ENCODE peak calls at places on chromosome 5, in five cellular contexts. One of them, this sample, is unnamed.
A peak's percentile ranks its signal among the peaks of the same experiment; 100 is the strongest.

GRCh38 chr5:87300176-87300575 is 32.5 kb downstream of the RASA1 start:
- DNase-seq in PC-9: no peak
- DNase-seq in mammary epithelial cell: no peak
- DNase-seq in Peyer's patch: no peak
- DNase-seq in CD4-positive, alpha-beta memory T cell: no peak
- DNase-seq in this sample: no peak

GRCh38 chr5:29161399-29161798 is 2032.1 kb upstream of the CDH6 start:
- DNase-seq in PC-9: no peak
- DNase-seq in mammary epithelial cell: no peak
- DNase-seq in Peyer's patch: no peak
- DNase-seq in CD4-positive, alpha-beta memory T cell: no peak
- DNase-seq in this sample: no peak

GRCh38 chr5:27217160-27217956 is 179.0 kb upstream of the CDH9 start:
- DNase-seq in PC-9: no peak
- DNase-seq in mammary epithelial cell: no peak
- DNase-seq in Peyer's patch: no peak
- DNase-seq in CD4-positive, alpha-beta memory T cell: no peak
- DNase-seq in this sample: no peak

GRCh38 chr5:76703707-76704106 is 12.2 kb upstream of the F2R start:
- DNase-seq in PC-9: no peak
- DNase-seq in mammary epithelial cell: no peak
- DNase-seq in Peyer's patch: no peak
- DNase-seq in CD4-positive, alpha-beta memory T cell: no peak
- DNase-seq in this sample: no peak

GRCh38 chr5:98774192-98775046 is 956 bp downstream of the RGMB start:
- DNase-seq in PC-9: peak; percentile 63
- DNase-seq in mammary epithelial cell: peak; percentile 70
- DNase-seq in Peyer's patch: peak; percentile 65
- DNase-seq in CD4-positive, alpha-beta memory T cell: peak; percentile 58
- DNase-seq in this sample: peak; percentile 56

GRCh38 chr5:119743927-119744326 is 114.6 kb downstream of the FAM170A start:
- DNase-seq in PC-9: peak; percentile 37
- DNase-seq in mammary epithelial cell: peak; percentile 53
- DNase-seq in Peyer's patch: no peak
- DNase-seq in CD4-positive, alpha-beta memory T cell: peak; percentile 11
- DNase-seq in this sample: no peak

GRCh38 chr5:84985148-84985547 is 600.5 kb upstream of the EDIL3 start:
- DNase-seq in PC-9: no peak
- DNase-seq in mammary epithelial cell: no peak
- DNase-seq in Peyer's patch: no peak
- DNase-seq in CD4-positive, alpha-beta memory T cell: no peak
- DNase-seq in this sample: no peak

GRCh38 chr5:55471468-55471867 is 63.3 kb downstream of the PLPP1 start:
- DNase-seq in PC-9: no peak
- DNase-seq in mammary epithelial cell: no peak
- DNase-seq in Peyer's patch: no peak
- DNase-seq in CD4-positive, alpha-beta memory T cell: no peak
- DNase-seq in this sample: no peak

GRCh38 chr5:24788829-24789509 is 144.2 kb upstream of the CDH10 start:
- DNase-seq in PC-9: peak; percentile 86
- DNase-seq in mammary epithelial cell: peak; percentile 63
- DNase-seq in Peyer's patch: no peak
- DNase-seq in CD4-positive, alpha-beta memory T cell: no peak
- DNase-seq in this sample: no peak

GRCh38 chr5:59673438-59674058 is 220.0 kb downstream of the PDE4D start:
- DNase-seq in PC-9: peak; percentile 61
- DNase-seq in mammary epithelial cell: peak; percentile 37
- DNase-seq in Peyer's patch: no peak
- DNase-seq in CD4-positive, alpha-beta memory T cell: peak; percentile 10
- DNase-seq in this sample: peak; percentile 17

GRCh38 chr5:103840600-103840999 is 278.0 kb upstream of the NUDT12 start:
- DNase-seq in PC-9: no peak
- DNase-seq in mammary epithelial cell: no peak
- DNase-seq in Peyer's patch: no peak
- DNase-seq in CD4-positive, alpha-beta memory T cell: no peak
- DNase-seq in this sample: no peak

GRCh38 chr5:106269252-106269843 is 1401.4 kb downstream of the EFNA5 start:
- DNase-seq in PC-9: no peak
- DNase-seq in mammary epithelial cell: peak; percentile 13
- DNase-seq in Peyer's patch: no peak
- DNase-seq in CD4-positive, alpha-beta memory T cell: no peak
- DNase-seq in this sample: no peak

GRCh38 chr5:52999357-52999949 is 10.3 kb downstream of the ITGA2 start:
- DNase-seq in PC-9: no peak
- DNase-seq in mammary epithelial cell: peak; percentile 37
- DNase-seq in Peyer's patch: no peak
- DNase-seq in CD4-positive, alpha-beta memory T cell: no peak
- DNase-seq in this sample: no peak

GRCh38 chr5:166672431-166672830 is 1619.0 kb upstream of the WWC1 start:
- DNase-seq in PC-9: no peak
- DNase-seq in mammary epithelial cell: no peak
- DNase-seq in Peyer's patch: no peak
- DNase-seq in CD4-positive, alpha-beta memory T cell: no peak
- DNase-seq in this sample: no peak

GRCh38 chr5:17445185-17445584 is 52.8 kb upstream of the TAF11L2 start:
- DNase-seq in PC-9: no peak
- DNase-seq in mammary epithelial cell: no peak
- DNase-seq in Peyer's patch: no peak
- DNase-seq in CD4-positive, alpha-beta memory T cell: no peak
- DNase-seq in this sample: no peak

GRCh38 chr5:156477196-156477595 is 150.2 kb downstream of the SGCD start:
- DNase-seq in PC-9: no peak
- DNase-seq in mammary epithelial cell: no peak
- DNase-seq in Peyer's patch: no peak
- DNase-seq in CD4-positive, alpha-beta memory T cell: no peak
- DNase-seq in this sample: no peak

GRCh38 chr5:118775790-118776499 is 212.4 kb downstream of the DTWD2 start:
- DNase-seq in PC-9: no peak
- DNase-seq in mammary epithelial cell: no peak
- DNase-seq in Peyer's patch: no peak
- DNase-seq in CD4-positive, alpha-beta memory T cell: no peak
- DNase-seq in this sample: no peak

GRCh38 chr5:6525910-6526309 is 77.3 kb downstream of the UBE2QL1 start:
- DNase-seq in PC-9: no peak
- DNase-seq in mammary epithelial cell: no peak
- DNase-seq in Peyer's patch: no peak
- DNase-seq in CD4-positive, alpha-beta memory T cell: no peak
- DNase-seq in this sample: no peak

GRCh38 chr5:80181618-80182211 is 74.1 kb downstream of the SERINC5 start:
- DNase-seq in PC-9: peak; percentile 97
- DNase-seq in mammary epithelial cell: peak; percentile 75
- DNase-seq in Peyer's patch: peak; percentile 74
- DNase-seq in CD4-positive, alpha-beta memory T cell: peak; percentile 81
- DNase-seq in this sample: peak; percentile 70

GRCh38 chr5:38321978-38322377 is 63.6 kb downstream of the EGFLAM start:
- DNase-seq in PC-9: peak; percentile 22
- DNase-seq in mammary epithelial cell: no peak
- DNase-seq in Peyer's patch: no peak
- DNase-seq in CD4-positive, alpha-beta memory T cell: no peak
- DNase-seq in this sample: no peak

GRCh38 chr5:163362806-163363788 is 74.3 kb upstream of the CCNG1 start:
- DNase-seq in PC-9: no peak
- DNase-seq in mammary epithelial cell: no peak
- DNase-seq in Peyer's patch: no peak
- DNase-seq in CD4-positive, alpha-beta memory T cell: no peak
- DNase-seq in this sample: no peak

GRCh38 chr5:80516826-80517225 is 28.9 kb downstream of the FAM151B start:
- DNase-seq in PC-9: peak; percentile 84
- DNase-seq in mammary epithelial cell: peak; percentile 97
- DNase-seq in Peyer's patch: no peak
- DNase-seq in CD4-positive, alpha-beta memory T cell: no peak
- DNase-seq in this sample: no peak

GRCh38 chr5:73126381-73126780 is 6.0 kb downstream of the TMEM171 start:
- DNase-seq in PC-9: no peak
- DNase-seq in mammary epithelial cell: no peak
- DNase-seq in Peyer's patch: no peak
- DNase-seq in CD4-positive, alpha-beta memory T cell: no peak
- DNase-seq in this sample: no peak

GRCh38 chr5:39503148-39503547 is 78.4 kb upstream of the DAB2 start:
- DNase-seq in PC-9: no peak
- DNase-seq in mammary epithelial cell: no peak
- DNase-seq in Peyer's patch: no peak
- DNase-seq in CD4-positive, alpha-beta memory T cell: no peak
- DNase-seq in this sample: no peak

GRCh38 chr5:8807636-8808035 is 738.2 kb downstream of the SEMA5A start:
- DNase-seq in PC-9: no peak
- DNase-seq in mammary epithelial cell: no peak
- DNase-seq in Peyer's patch: no peak
- DNase-seq in CD4-positive, alpha-beta memory T cell: no peak
- DNase-seq in this sample: no peak

GRCh38 chr5:124446125-124446524 is 300.3 kb downstream of the ZNF608 start:
- DNase-seq in PC-9: no peak
- DNase-seq in mammary epithelial cell: no peak
- DNase-seq in Peyer's patch: no peak
- DNase-seq in CD4-positive, alpha-beta memory T cell: no peak
- DNase-seq in this sample: no peak

GRCh38 chr5:10502578-10502977 is 60.9 kb downstream of the ROPN1L start:
- DNase-seq in PC-9: no peak
- DNase-seq in mammary epithelial cell: no peak
- DNase-seq in Peyer's patch: no peak
- DNase-seq in CD4-positive, alpha-beta memory T cell: no peak
- DNase-seq in this sample: no peak

GRCh38 chr5:93611900-93612898 is 29.2 kb downstream of the NR2F1 start:
- DNase-seq in PC-9: no peak
- DNase-seq in mammary epithelial cell: peak; percentile 12
- DNase-seq in Peyer's patch: no peak
- DNase-seq in CD4-positive, alpha-beta memory T cell: no peak
- DNase-seq in this sample: no peak

GRCh38 chr5:1709186-1709803 is 90.3 kb downstream of the MRPL36 start:
- DNase-seq in PC-9: no peak
- DNase-seq in mammary epithelial cell: no peak
- DNase-seq in Peyer's patch: no peak
- DNase-seq in CD4-positive, alpha-beta memory T cell: no peak
- DNase-seq in this sample: no peak

GRCh38 chr5:74240783-74241750 is 399.5 kb downstream of the ENC1 start:
- DNase-seq in PC-9: peak; percentile 96
- DNase-seq in mammary epithelial cell: peak; percentile 100
- DNase-seq in Peyer's patch: no peak
- DNase-seq in CD4-positive, alpha-beta memory T cell: no peak
- DNase-seq in this sample: no peak

GRCh38 chr5:108303086-108303485 is 78.8 kb downstream of the FBXL17 start:
- DNase-seq in PC-9: no peak
- DNase-seq in mammary epithelial cell: no peak
- DNase-seq in Peyer's patch: no peak
- DNase-seq in CD4-positive, alpha-beta memory T cell: no peak
- DNase-seq in this sample: no peak

GRCh38 chr5:171311698-171312083 is 2.6 kb downstream of the TLX3 start:
- DNase-seq in PC-9: no peak
- DNase-seq in mammary epithelial cell: no peak
- DNase-seq in Peyer's patch: no peak
- DNase-seq in CD4-positive, alpha-beta memory T cell: no peak
- DNase-seq in this sample: no peak

GRCh38 chr5:171315386-171315891 is 6.4 kb downstream of the TLX3 start:
- DNase-seq in PC-9: no peak
- DNase-seq in mammary epithelial cell: no peak
- DNase-seq in Peyer's patch: no peak
- DNase-seq in CD4-positive, alpha-beta memory T cell: no peak
- DNase-seq in this sample: no peak

GRCh38 chr5:171314728-171315385 is 5.8 kb downstream of the TLX3 start:
- DNase-seq in PC-9: no peak
- DNase-seq in mammary epithelial cell: no peak
- DNase-seq in Peyer's patch: no peak
- DNase-seq in CD4-positive, alpha-beta memory T cell: no peak
- DNase-seq in this sample: no peak

GRCh38 chr5:171312129-171312819 is 3.2 kb downstream of the TLX3 start:
- DNase-seq in PC-9: no peak
- DNase-seq in mammary epithelial cell: no peak
- DNase-seq in Peyer's patch: no peak
- DNase-seq in CD4-positive, alpha-beta memory T cell: no peak
- DNase-seq in this sample: no peak

DNA sequence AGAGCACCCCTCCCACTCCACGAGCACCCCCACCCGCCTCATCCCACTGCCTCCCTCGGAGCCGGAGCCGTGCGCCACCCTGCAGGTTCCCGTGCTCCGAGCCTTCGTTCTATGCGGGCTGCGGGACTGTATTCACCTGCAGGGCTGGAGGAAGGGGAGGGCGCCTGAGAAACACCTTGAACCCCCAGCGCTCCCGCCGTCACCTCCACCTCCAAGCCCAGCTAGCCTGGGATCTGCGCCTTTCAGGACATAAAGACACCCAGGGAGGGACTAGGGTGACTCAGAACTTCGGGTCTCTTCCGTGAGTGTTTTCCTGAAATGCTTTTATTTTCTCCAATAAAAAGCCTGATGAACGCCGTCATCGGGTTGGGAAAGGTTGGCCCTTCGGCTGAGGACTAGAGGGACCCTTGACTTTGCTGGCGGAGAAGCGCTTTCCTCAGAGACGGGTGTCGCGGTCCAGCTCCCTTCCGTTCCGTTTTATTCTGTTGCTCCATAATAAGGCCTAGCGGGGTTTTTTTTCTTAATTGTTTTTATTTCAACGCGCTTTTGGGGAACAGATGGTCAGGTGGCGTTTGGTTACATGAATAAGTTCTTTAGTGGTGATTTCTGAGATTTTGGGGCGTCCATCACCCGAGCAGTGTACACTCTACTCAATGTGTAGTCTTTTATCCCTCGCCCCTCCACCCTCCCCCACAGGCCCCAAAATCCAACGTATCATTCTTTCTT is 4.6 kb downstream of the TLX3 start:
- DNase-seq in PC-9: no peak
- DNase-seq in mammary epithelial cell: no peak
- DNase-seq in Peyer's patch: no peak
- DNase-seq in CD4-positive, alpha-beta memory T cell: no peak
- DNase-seq in this sample: no peak
- H3K4me1 ChIP-seq in PC-9: no peaks in the 10 kb centered on the region
- H3K4me1 ChIP-seq in mammary epithelial cell: peaks cover 4% of the 10 kb centered on the region
- H3K4me1 ChIP-seq in Peyer's patch: no peaks in the 10 kb centered on the region
- H3K4me1 ChIP-seq in CD4-positive, alpha-beta memory T cell: no peaks in the 10 kb centered on the region
- H3K4me1 ChIP-seq in this sample: no peaks in the 10 kb centered on the region

DNA sequence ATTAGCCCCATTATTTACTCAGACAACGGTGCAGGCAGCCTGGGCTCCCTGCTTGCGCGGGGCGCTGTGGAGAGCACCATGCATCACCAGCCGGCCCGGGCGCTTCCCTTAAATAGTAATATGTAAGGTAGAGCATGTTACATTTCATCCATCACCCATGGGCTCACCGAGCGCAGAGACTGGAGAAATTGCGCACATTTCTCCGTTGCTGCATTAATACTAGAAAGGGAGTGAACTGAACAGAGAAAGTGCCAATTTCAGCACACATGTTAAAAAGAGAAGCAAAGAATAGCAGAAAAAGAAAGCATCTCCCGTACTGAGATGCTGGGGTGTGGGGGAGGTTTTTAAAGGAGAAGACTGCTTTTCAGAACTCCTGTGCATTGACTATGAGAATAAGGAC is 400.3 kb downstream of the ZSWIM6 start:
- DNase-seq in PC-9: no peak
- DNase-seq in mammary epithelial cell: no peak
- DNase-seq in Peyer's patch: no peak
- DNase-seq in CD4-positive, alpha-beta memory T cell: no peak
- DNase-seq in this sample: no peak
- H3K4me1 ChIP-seq in PC-9: no peaks in the 10 kb centered on the region
- H3K4me1 ChIP-seq in mammary epithelial cell: no peaks in the 10 kb centered on the region
- H3K4me1 ChIP-seq in Peyer's patch: no peaks in the 10 kb centered on the region
- H3K4me1 ChIP-seq in CD4-positive, alpha-beta memory T cell: no peaks in the 10 kb centered on the region
- H3K4me1 ChIP-seq in this sample: no peaks in the 10 kb centered on the region

GRCh38 chr5:92265804-92266203 is 882.7 kb upstream of the ARRDC3 start:
- DNase-seq in PC-9: no peak
- DNase-seq in mammary epithelial cell: no peak
- DNase-seq in Peyer's patch: no peak
- DNase-seq in CD4-positive, alpha-beta memory T cell: no peak
- DNase-seq in this sample: no peak
- H3K4me1 ChIP-seq in PC-9: no peaks in the 10 kb centered on the region
- H3K4me1 ChIP-seq in mammary epithelial cell: no peaks in the 10 kb centered on the region
- H3K4me1 ChIP-seq in Peyer's patch: no peaks in the 10 kb centered on the region
- H3K4me1 ChIP-seq in CD4-positive, alpha-beta memory T cell: no peaks in the 10 kb centered on the region
- H3K4me1 ChIP-seq in this sample: no peaks in the 10 kb centered on the region

GRCh38 chr5:113162208-113162607 is 185.6 kb downstream of the DCP2 start:
- DNase-seq in PC-9: no peak
- DNase-seq in mammary epithelial cell: no peak
- DNase-seq in Peyer's patch: no peak
- DNase-seq in CD4-positive, alpha-beta memory T cell: no peak
- DNase-seq in this sample: no peak
- H3K4me1 ChIP-seq in PC-9: peaks cover 19% of the 10 kb centered on the region
- H3K4me1 ChIP-seq in mammary epithelial cell: peaks cover 59% of the 10 kb centered on the region
- H3K4me1 ChIP-seq in Peyer's patch: no peaks in the 10 kb centered on the region
- H3K4me1 ChIP-seq in CD4-positive, alpha-beta memory T cell: no peaks in the 10 kb centered on the region
- H3K4me1 ChIP-seq in this sample: no peaks in the 10 kb centered on the region

This sample was measured in naive thymus-derived CD4-positive, alpha-beta T cell.